ENCODE peak calls at places on chromosomes 5 and 9, in four cellular contexts. X is sigmoid colon, B is adrenal gland, I is GM23338. N is an unnamed sample.

GRCh38 chr9:71506821-71507220 is 261.5 kb downstream of the CEMIP2 start:
- DNase-seq in B (no peak), X (no peak), I (no peak), N (no peak)

GRCh38 chr9:89879276-89879675 is 274.5 kb downstream of the GADD45G start:
- DNase-seq in I (no peak), X (peak; percentile 56), B (peak; percentile 20), N (no peak)

GRCh38 chr9:89008346-89009048 is 17.2 kb downstream of the S1PR3 start:
- DNase-seq in X (no peak), I (no peak), B (no peak), N (no peak)

GRCh38 chr5:124231240-124231639 is 515.2 kb downstream of the ZNF608 start:
- DNase-seq in X (no peak), B (no peak), I (no peak), N (no peak)

GRCh38 chr5:65152131-65152530 is 329.6 kb downstream of the ADAMTS6 start:
- DNase-seq in X (no peak), B (no peak), I (no peak), N (no peak)

GRCh38 chr5:141488591-141489478 is at the start of gene PCDHGC5:
- DNase-seq in I (no peak), B (peak; percentile 59), X (no peak), N (no peak)

GRCh38 chr5:100306000-100306399 is 229.2 kb upstream of the FAM174A start:
- DNase-seq in I (no peak), X (no peak), B (no peak), N (no peak)

GRCh38 chr5:31585519-31586270 is 53.2 kb upstream of the PDZD2 start:
- DNase-seq in B (no peak), I (no peak), X (no peak), N (no peak)

GRCh38 chr9:68498816-68499215 is 41.9 kb downstream of the TMEM252 start:
- DNase-seq in I (no peak), B (no peak), X (no peak), N (no peak)

GRCh38 chr9:96178153-96178552 is 123.8 kb downstream of the HSD17B3 start:
- DNase-seq in X (no peak), I (no peak), B (no peak), N (no peak)

GRCh38 chr9:33939924-33940874 is 108.5 kb downstream of the UBAP2 start:
- DNase-seq in I (no peak), X (no peak), B (no peak), N (no peak)

GRCh38 chr5:128384068-128384467 is 154.0 kb downstream of the FBN2 start:
- DNase-seq in X (no peak), B (no peak), I (no peak), N (no peak)

GRCh38 chr9:89444212-89444611 is 53.7 kb downstream of the SEMA4D start:
- DNase-seq in B (no peak), I (no peak), X (no peak), N (no peak)

GRCh38 chr9:15522130-15522755 is 11.5 kb upstream of the PSIP1 start:
- DNase-seq in B (no peak), X (no peak), I (no peak), N (no peak)

GRCh38 chr5:59604111-59604510 is 289.4 kb downstream of the PDE4D start:
- DNase-seq in X (no peak), B (no peak), I (no peak), N (no peak)

DNA sequence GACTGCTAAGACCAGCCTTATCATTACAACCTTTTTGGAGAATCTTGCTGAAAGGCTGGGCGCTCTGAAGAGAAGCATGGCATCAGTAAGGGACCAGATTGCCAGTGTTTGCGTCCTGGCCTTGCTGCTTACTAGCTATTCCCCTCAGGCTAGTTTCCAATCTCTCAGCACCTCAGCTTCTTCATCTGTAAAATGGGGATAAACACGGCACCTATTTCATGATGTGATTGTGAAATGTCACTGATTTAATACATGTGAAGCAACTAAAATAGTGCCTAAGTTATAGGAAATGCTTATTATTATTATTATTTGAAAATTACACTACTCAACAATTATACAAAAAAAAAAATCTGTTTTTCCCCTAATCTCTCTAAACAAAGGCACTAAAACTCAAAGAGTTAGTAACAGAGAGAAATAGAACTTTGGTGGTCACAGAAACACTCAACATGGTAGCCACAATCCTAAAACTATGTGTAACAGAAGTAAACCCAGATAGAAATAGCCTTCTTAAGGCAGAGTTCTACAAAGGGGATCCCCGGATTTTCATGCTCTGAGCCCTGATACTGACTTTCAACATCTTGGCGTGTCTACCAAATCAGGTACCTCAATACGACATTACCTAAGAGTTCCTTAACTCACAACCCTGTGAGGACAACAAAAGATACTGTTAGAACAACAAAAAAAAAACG is 62.0 kb downstream of the ENC1 start:
- DNase-seq in B (no peak), X (no peak), I (no peak), N (no peak)
- H3K4me1 ChIP-seq in B (no peaks in the 10 kb centered on the region), X (no peaks in the 10 kb centered on the region), I (no peaks in the 10 kb centered on the region), N (peaks cover 8% of the 10 kb centered on the region)

GRCh38 chr5:139675213-139675612 is 27.1 kb downstream of the CXXC5 start:
- DNase-seq in X (no peak), I (no peak), B (no peak), N (no peak)
- H3K27ac ChIP-seq in X (peak overlapping the region; percentile 56), I (no peak overlapping the region), B (peak overlapping the region; percentile 18), N (peak overlapping the region; percentile 4)

GRCh38 chr5:108361239-108361638 is 20.7 kb downstream of the FBXL17 start:
- DNase-seq in I (peak; percentile 7), B (no peak), X (no peak), N (no peak)
- H3K4me1 ChIP-seq in I (peaks cover 13% of the 10 kb centered on the region), B (no peaks in the 10 kb centered on the region), X (no peaks in the 10 kb centered on the region), N (no peaks in the 10 kb centered on the region)

GRCh38 chr5:139668924-139669680 is 21.0 kb downstream of the CXXC5 start:
- DNase-seq in B (no peak), I (no peak), X (no peak), N (no peak)
- H3K27ac ChIP-seq in B (peak overlapping the region; percentile 97), I (no peak overlapping the region), X (peak overlapping the region; percentile 88), N (peak overlapping the region; percentile 74)

N was measured in SJCRH30.